ENCODE peak calls at places on chromosome 16, in ten cellular contexts. I, Z, D, W, Y, E, V, K, X and T are unnamed samples. For H3K27me3, the result is how much of the 10 kb centered on the place peaks cover.

GRCh38 chr16:9050102-9050830 is 41.2 kb upstream of the HAPSTR1 start:
- DNase-seq in I (no peak), Z (peak), D (peak), W (no peak), Y (no peak), E (no peak), V (peak), K (no peak), X (no peak), T (no peak)

GRCh38 chr16:47142469-47143328 is 1.0 kb downstream of the NETO2 start:
- DNase-seq in I (no peak), Z (peak), D (no peak), W (peak), Y (no peak), E (peak), V (peak), K (peak), X (no peak), T (no peak)

GRCh38 chr16:48321307-48322036 is 63.7 kb downstream of the SIAH1 start:
- DNase-seq in I (no peak), Z (no peak), D (no peak), W (no peak), Y (no peak), E (no peak), V (no peak), K (no peak), X (no peak), T (no peak)

GRCh38 chr16:22206847-22207714 is 1.0 kb downstream of the EEF2K start:
- DNase-seq in I (peak), Z (peak), D (peak), W (peak), Y (peak), E (peak), V (peak), K (peak), X (peak), T (peak)

GRCh38 chr16:49664221-49665215 is 191.4 kb downstream of the ZNF423 start:
- DNase-seq in I (no peak), Z (peak), D (no peak), W (no peak), Y (no peak), E (no peak), V (no peak), K (peak), X (no peak), T (no peak)

GRCh38 chr16:87461466-87461975 is 31.3 kb downstream of the ZCCHC14 start:
- DNase-seq in I (no peak), Z (no peak), D (no peak), W (peak), Y (peak), E (peak), V (peak), K (peak), X (peak), T (peak)

GRCh38 chr16:1610841-1611653 is 825 bp downstream of the IFT140 start:
- DNase-seq in I (no peak), Z (no peak), D (no peak), W (no peak), Y (no peak), E (no peak), V (no peak), K (no peak), X (no peak), T (no peak)

GRCh38 chr16:47132310-47132709 is 11.4 kb downstream of the NETO2 start:
- DNase-seq in I (no peak), Z (no peak), D (no peak), W (no peak), Y (no peak), E (no peak), V (no peak), K (no peak), X (no peak), T (no peak)

GRCh38 chr16:86051376-86052114 is 152.6 kb downstream of the IRF8 start:
- DNase-seq in I (no peak), Z (no peak), D (no peak), W (no peak), Y (no peak), E (no peak), V (no peak), K (no peak), X (no peak), T (no peak)
- H3K27me3 ChIP-seq in I (under half), Z (half or more), D (under half), W (under half), Y (under half), E (under half), V (under half), K (under half), X (under half), T (under half)

GRCh38 chr16:15053904-15054303 is 2.0 kb downstream of the NTAN1 start:
- DNase-seq in I (no peak), Z (no peak), D (no peak), W (no peak), Y (no peak), E (no peak), V (no peak), K (no peak), X (no peak), T (peak)

GRCh38 chr16:15054357-15055140 is 1.3 kb downstream of the NTAN1 start:
- DNase-seq in I (no peak), Z (no peak), D (no peak), W (no peak), Y (no peak), E (no peak), V (no peak), K (no peak), X (no peak), T (no peak)

GRCh38 chr16:15057755-15058417 is 2.0 kb upstream of the NTAN1 start:
- DNase-seq in I (no peak), Z (no peak), D (no peak), W (peak), Y (no peak), E (no peak), V (no peak), K (no peak), X (no peak), T (no peak)

GRCh38 chr16:15052747-15053476 is 3.0 kb downstream of the NTAN1 start:
- DNase-seq in I (no peak), Z (no peak), D (no peak), W (no peak), Y (no peak), E (no peak), V (no peak), K (no peak), X (no peak), T (peak)

GRCh38 chr16:15055141-15056053 is 477 bp downstream of the NTAN1 start:
- DNase-seq in I (peak), Z (no peak), D (peak), W (no peak), Y (no peak), E (no peak), V (no peak), K (peak), X (no peak), T (peak)
- TF ChIP-seq CTCF in I (peak), Z (peak), D (peak), W (no peak), Y (no peak), E (no peak), V (peak), K (no peak), X (no peak), T (no peak)

DNA sequence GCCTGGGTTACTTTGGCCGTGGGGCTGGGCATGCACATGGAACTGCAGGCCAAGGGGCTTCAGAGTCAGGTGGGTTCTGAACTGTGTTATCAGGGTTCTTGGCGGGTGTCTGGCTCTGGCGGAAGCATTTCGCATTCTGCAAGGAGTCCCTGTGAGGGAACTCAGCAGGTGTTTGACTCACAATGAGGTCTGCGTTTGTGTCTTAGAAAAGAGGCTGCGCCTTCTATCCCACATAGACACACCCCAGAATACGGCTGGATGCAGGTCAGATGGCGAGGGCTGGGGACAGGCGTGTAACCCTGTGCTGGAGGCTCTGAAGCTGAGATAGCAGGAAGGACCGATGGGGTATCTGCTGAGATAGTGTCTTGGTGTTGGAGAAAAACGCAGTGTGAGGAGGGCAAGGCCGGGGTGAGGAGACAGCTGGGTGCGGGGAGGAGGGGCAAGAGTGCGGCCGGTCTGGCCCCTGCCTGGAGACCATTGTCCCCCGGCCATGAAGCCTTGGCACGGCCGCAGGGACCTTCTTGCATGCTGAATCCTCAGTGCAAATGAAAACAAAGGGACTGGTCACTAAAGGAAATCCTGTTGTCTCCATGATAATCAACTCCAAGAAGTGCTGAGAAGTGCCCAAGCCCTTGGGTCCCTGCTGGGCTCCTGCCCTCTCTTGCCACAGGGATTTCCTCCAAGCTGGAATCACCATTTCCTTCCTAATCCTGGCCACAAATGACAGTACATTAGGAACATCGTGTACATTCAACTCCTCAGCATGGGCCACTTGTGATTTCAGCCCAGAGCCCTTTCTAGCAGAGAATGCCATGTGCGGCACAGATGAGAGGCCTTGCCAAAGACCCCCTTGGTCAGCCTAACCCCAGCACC is 22.8 kb upstream of the MTSS2 start:
- DNase-seq in I (no peak), Z (no peak), D (no peak), W (no peak), Y (no peak), E (no peak), V (no peak), K (no peak), X (no peak), T (no peak)
- H3K27ac ChIP-seq in I (no peak), Z (peak), D (no peak), W (no peak), Y (no peak), E (no peak), V (no peak), K (peak), X (no peak), T (peak)

GRCh38 chr16:6447046-6447445 is 885.6 kb upstream of the RBFOX1 start:
- DNase-seq in I (no peak), Z (no peak), D (no peak), W (no peak), Y (no peak), E (no peak), V (no peak), K (no peak), X (no peak), T (no peak)

DNA sequence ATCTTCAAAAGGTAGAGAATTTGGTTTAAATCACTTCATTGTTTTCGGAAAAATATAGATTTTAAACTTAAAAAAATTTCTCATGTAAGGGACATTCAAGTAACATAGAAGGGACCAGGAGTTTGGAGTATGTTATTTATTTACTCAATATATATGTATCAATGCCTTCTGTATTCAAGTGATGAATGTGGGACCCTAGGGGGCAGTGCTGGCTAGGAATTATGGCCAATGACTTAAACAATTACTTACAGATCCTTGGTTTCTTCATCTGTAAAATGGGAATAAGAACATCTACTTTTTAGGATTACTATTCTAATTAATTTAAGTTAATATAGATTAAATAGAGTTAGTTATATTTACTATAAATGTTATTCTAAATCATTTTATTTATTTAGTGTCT is 886.3 kb upstream of the RBFOX1 start:
- DNase-seq in I (no peak), Z (no peak), D (no peak), W (no peak), Y (no peak), E (no peak), V (no peak), K (no peak), X (no peak), T (no peak)
- H3K27me3 ChIP-seq in I (under half), Z (under half), D (under half), W (under half), Y (under half), E (under half), V (under half), K (under half), X (under half), T (under half)

DNA sequence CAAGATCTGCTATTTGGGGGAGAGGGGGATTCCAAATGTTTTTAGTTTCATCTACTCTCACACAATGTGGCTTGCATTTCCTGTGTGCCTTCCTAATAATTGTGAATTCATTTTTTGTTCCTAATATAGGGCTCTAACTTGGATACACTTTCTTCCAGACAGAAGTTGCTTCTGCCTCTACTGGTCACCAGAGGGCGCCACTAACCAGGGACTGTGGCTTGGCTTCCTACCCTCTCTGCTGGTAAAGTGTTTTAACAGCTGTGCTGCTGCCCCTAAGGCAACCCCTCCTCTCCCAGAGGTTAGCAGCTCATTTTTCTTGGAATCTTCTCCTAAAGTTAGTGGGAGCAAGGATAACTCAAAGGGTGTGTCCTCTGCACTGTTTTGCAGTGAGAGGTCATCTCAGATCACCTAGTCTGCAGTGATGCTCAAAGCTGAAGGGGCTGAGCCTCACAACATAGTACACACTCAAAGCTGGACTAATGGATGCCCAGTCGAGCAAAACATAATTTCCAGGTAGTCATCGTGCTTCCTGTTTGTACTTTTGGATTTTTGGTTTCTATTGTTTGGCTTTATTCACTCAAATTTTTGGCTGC is 5.0 kb upstream of the PRSS54 start:
- DNase-seq in I (no peak), Z (no peak), D (peak), W (peak), Y (no peak), E (no peak), V (peak), K (no peak), X (no peak), T (no peak)
- TF ChIP-seq CTCF in I (no peak), Z (peak), D (peak), W (no peak), Y (no peak), E (peak), V (peak), K (peak), X (no peak), T (no peak)

DNA sequence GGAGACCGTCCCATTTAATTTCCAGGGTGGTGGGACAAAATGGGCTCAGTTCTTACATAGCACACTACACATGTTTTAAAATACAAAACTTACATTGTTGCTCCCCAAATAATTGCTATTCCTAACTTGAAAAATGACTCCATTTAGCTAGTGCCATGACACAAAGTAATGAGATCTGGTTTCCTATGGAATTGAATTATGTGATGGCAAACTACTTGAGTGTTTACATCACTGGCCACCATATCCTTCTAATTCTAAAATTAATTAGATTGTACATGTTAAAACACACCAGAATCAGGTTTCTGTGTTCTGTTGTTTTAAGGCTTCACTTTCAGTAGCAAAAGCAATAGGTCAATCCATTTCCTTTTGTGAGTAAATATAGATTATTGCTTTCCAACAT is 6.4 kb downstream of the PSME3IP1 start:
- DNase-seq in I (no peak), Z (peak), D (no peak), W (no peak), Y (no peak), E (no peak), V (no peak), K (no peak), X (no peak), T (no peak)
- H3K27ac ChIP-seq in I (no peak), Z (peak), D (no peak), W (no peak), Y (no peak), E (no peak), V (no peak), K (peak), X (no peak), T (no peak)